ENCODE peak calls at places on chromosomes 13 and 19, in ten cellular contexts. G is fibroblast of pulmonary artery, C is dorsolateral prefrontal cortex, U is hepatocyte, F is glutamatergic neuron, X is AG04449, Z is body of pancreas, T is neural progenitor cell, A is AG10803, N is kidney epithelial cell. W is an unnamed sample.

GRCh38 chr19:28332351-28332750 is 880.6 kb downstream of the UQCRFS1 start:
- DNase-seq in Z (no peak), F (no peak), C (no peak), G (no peak), T (no peak), A (no peak), N (peak), U (no peak), X (no peak), W (no peak)

GRCh38 chr19:49425178-49425577 is at the start of gene GFY:
- DNase-seq in N (no peak), Z (no peak), C (no peak), X (no peak), A (no peak), F (no peak), G (no peak), U (no peak), T (no peak), W (no peak)

GRCh38 chr13:82654851-82655517 is 1227.3 kb downstream of the SLITRK1 start:
- DNase-seq in N (no peak), A (peak), C (peak), G (peak), F (no peak), U (no peak), X (no peak), T (no peak), Z (peak), W (no peak)

GRCh38 chr13:98869408-98870090 is 108.3 kb downstream of the DOCK9 start:
- DNase-seq in X (no peak), G (peak), T (no peak), C (no peak), N (no peak), F (no peak), Z (no peak), A (no peak), U (no peak), W (peak)

GRCh38 chr19:3723883-3724282 is 15.7 kb downstream of the TJP3 start:
- DNase-seq in C (no peak), N (no peak), U (no peak), X (no peak), F (no peak), G (no peak), T (peak), A (no peak), Z (no peak), W (no peak)

GRCh38 chr13:39855236-39855635 is 199.8 kb downstream of the COG6 start:
- DNase-seq in X (no peak), N (no peak), U (no peak), C (no peak), Z (no peak), A (no peak), F (no peak), G (no peak), T (no peak), W (no peak)

GRCh38 chr19:49546825-49547565 is 19.2 kb downstream of the RCN3 start:
- DNase-seq in A (peak), G (peak), F (peak), T (peak), X (no peak), N (peak), Z (peak), C (no peak), U (peak), W (peak)

GRCh38 chr19:6536138-6536671 is 5.4 kb downstream of the TNFSF9 start:
- DNase-seq in F (no peak), U (peak), C (no peak), T (peak), G (peak), Z (no peak), A (no peak), X (no peak), N (no peak), W (no peak)

GRCh38 chr19:18156268-18156667 is 3.3 kb downstream of the PIK3R2 start:
- DNase-seq in T (no peak), A (no peak), X (no peak), F (no peak), U (no peak), N (no peak), Z (no peak), C (no peak), G (no peak), W (no peak)

GRCh38 chr13:100195568-100195967 is 106.7 kb downstream of the PCCA start:
- DNase-seq in T (peak), C (no peak), F (no peak), A (no peak), Z (no peak), G (no peak), N (no peak), X (no peak), U (no peak), W (no peak)

GRCh38 chr19:35977446-35978222 is 17.4 kb upstream of the SDHAF1 start:
- DNase-seq in X (no peak), C (no peak), A (no peak), Z (no peak), U (no peak), F (peak), N (no peak), T (peak), G (no peak), W (no peak)
- TF ChIP-seq CTCF in X (no peak), C (no peak), A (no peak), Z (no peak), U (no peak), F (peak), N (peak), T (peak), G (no peak), W (peak)

DNA sequence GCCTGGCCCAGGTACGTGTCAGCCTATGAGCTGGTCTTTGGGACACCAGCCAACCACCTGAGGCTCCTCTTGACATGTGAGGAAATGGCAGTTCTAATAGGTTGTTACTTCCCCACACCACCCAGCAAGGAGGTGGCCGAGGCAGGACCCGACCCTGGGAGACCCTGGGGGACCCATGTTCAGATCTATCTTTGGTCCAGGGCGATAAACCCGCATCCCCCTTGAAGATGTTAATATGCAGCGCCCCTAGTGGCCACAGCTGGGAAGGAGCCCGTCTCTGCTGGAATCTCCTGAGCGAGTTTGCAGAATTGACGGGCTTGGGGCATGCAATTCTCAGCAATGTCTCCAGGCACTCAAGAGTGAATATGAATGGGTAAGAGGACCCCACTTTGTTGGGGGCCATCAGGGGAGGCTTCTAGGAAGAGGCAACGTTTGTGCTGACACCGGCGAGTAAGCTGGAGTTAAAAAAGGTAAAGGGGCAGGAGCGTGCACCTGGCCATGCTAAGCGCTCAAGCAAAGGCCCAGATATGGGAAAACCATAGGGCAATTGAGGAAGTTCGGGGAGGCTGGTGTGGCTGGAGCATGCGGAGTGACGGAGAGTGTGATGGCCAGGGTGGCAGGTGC is 1.5 kb upstream of the MYO1F start:
- DNase-seq in G (peak), F (peak), C (peak), Z (peak), X (no peak), N (no peak), U (peak), T (peak), A (peak), W (no peak)
- TF ChIP-seq CTCF in G (peak), F (peak), C (peak), Z (peak), X (peak), N (peak), U (peak), T (peak), A (peak), W (peak)

DNA sequence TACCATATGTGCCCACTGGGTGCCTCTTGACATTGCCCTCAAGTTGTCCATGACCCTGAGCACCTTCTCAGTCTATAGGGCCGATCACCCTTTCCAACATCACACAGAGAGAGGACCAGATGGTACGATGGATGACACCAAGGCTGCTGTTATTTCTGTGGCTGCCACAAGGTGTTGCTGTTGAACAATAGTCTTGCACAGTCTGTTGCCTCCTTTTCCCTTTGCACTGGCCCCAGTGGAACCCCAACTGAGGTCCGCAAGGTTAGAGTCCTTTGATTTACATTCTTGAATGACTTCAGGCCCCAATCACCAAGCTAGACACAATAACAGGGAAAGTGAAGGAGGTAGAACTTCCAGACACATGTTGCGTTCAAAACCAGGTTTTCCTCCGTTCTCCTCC is 52.0 kb downstream of the TINCR start:
- DNase-seq in C (no peak), N (no peak), X (no peak), G (no peak), F (no peak), U (no peak), A (no peak), T (no peak), Z (no peak), W (no peak)
- TF ChIP-seq CTCF in C (no peak), N (no peak), X (no peak), G (peak), F (peak), U (no peak), A (no peak), T (peak), Z (no peak), W (peak)

GRCh38 chr13:73835138-73835721 is 299.0 kb downstream of the KLF12 start:
- DNase-seq in C (no peak), T (peak), F (no peak), G (peak), X (no peak), N (no peak), Z (no peak), A (peak), U (peak), W (peak)
- TF ChIP-seq CTCF in C (peak), T (peak), F (peak), G (peak), X (peak), N (peak), Z (peak), A (peak), U (peak), W (peak)